ENCODE peak calls at places on chromosomes 3 and 15, in five cellular contexts. One of them, this sample, is unnamed.

GRCh38 chr3:102123590-102124190 is 274.4 kb downstream of the NFKBIZ start:
- DNase-seq in neuronal stem cell: no peak
- DNase-seq in IMR-90: peak
- DNase-seq in H1: no peak
- DNase-seq in mesendoderm: no peak
- DNase-seq in this sample: no peak

GRCh38 chr15:38545179-38545578 is 19.4 kb downstream of the RASGRP1 start:
- DNase-seq in neuronal stem cell: no peak
- DNase-seq in IMR-90: peak
- DNase-seq in H1: no peak
- DNase-seq in mesendoderm: no peak
- DNase-seq in this sample: no peak

GRCh38 chr3:194775266-194775665 is 89.6 kb downstream of the FAM43A start:
- DNase-seq in neuronal stem cell: no peak
- DNase-seq in IMR-90: no peak
- DNase-seq in H1: no peak
- DNase-seq in mesendoderm: no peak
- DNase-seq in this sample: no peak

GRCh38 chr3:176967525-176967924 is 229.8 kb downstream of the TBL1XR1 start:
- DNase-seq in neuronal stem cell: no peak
- DNase-seq in IMR-90: peak
- DNase-seq in H1: no peak
- DNase-seq in mesendoderm: no peak
- DNase-seq in this sample: no peak

GRCh38 chr15:79378394-79379158 is 53.6 kb upstream of the MINAR1 start:
- DNase-seq in neuronal stem cell: no peak
- DNase-seq in IMR-90: peak
- DNase-seq in H1: no peak
- DNase-seq in mesendoderm: no peak
- DNase-seq in this sample: no peak

GRCh38 chr3:77370413-77370812 is 330.5 kb downstream of the ROBO2 start:
- DNase-seq in neuronal stem cell: no peak
- DNase-seq in IMR-90: peak
- DNase-seq in H1: no peak
- DNase-seq in mesendoderm: no peak
- DNase-seq in this sample: no peak

GRCh38 chr3:45008117-45008516 is 18.0 kb upstream of the CLEC3B start:
- DNase-seq in neuronal stem cell: no peak
- DNase-seq in IMR-90: peak
- DNase-seq in H1: no peak
- DNase-seq in mesendoderm: no peak
- DNase-seq in this sample: no peak

GRCh38 chr3:192892981-192893827 is 24.5 kb downstream of the MB21D2 start:
- DNase-seq in neuronal stem cell: no peak
- DNase-seq in IMR-90: peak
- DNase-seq in H1: no peak
- DNase-seq in mesendoderm: peak
- DNase-seq in this sample: peak

GRCh38 chr15:76162784-76163428 is 103.1 kb downstream of the TMEM266 start:
- DNase-seq in neuronal stem cell: no peak
- DNase-seq in IMR-90: no peak
- DNase-seq in H1: no peak
- DNase-seq in mesendoderm: no peak
- DNase-seq in this sample: no peak

DNA sequence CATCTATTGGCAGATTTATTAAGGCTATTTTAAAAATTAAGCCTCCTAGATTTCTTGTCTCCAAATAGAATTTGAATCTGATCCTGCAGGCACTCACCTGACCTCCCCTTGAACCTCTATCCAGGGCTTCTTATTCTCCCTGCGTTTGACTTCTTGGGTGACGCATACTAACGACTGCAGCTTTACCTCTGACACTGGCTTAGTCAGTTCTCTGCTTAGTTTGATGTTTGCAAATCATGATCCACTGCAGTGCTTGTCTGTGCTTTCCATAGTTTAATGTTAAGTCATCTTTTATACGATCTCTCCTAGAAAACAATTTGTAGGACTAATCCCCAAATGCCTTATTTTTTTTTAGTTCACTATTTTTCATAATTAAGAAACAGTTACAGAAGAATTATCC is 233.1 kb downstream of the ROBO1 start:
- DNase-seq in neuronal stem cell: no peak
- DNase-seq in IMR-90: no peak
- DNase-seq in H1: no peak
- DNase-seq in mesendoderm: peak
- DNase-seq in this sample: no peak
- H2BK5ac ChIP-seq in neuronal stem cell: no peak
- H2BK5ac ChIP-seq in IMR-90: no peak
- H2BK5ac ChIP-seq in H1: no peak
- H2BK5ac ChIP-seq in mesendoderm: no peak
- H2BK5ac ChIP-seq in this sample: no peak

DNA sequence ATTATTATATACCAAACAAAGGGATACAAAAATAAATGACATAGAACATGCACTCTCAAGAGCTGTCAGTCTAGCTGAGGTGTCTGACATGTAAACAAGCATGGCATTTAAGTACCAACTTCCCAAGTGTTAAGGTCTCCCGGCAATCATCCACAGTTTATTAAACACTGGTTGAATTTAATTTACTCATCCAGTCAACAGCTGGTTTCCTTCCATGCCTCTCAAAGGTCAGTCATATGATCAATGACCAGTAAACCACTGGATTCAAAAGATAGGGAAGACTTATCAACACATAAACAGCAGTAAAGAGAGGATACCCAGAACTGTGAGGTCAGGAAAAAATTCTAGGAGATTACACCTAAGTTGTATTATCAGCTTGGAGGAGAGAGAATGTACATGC is 80.4 kb downstream of the ADAM10 start:
- DNase-seq in neuronal stem cell: no peak
- DNase-seq in IMR-90: peak
- DNase-seq in H1: no peak
- DNase-seq in mesendoderm: no peak
- DNase-seq in this sample: no peak
- H2BK5ac ChIP-seq in neuronal stem cell: no peak
- H2BK5ac ChIP-seq in IMR-90: no peak
- H2BK5ac ChIP-seq in H1: no peak
- H2BK5ac ChIP-seq in mesendoderm: no peak
- H2BK5ac ChIP-seq in this sample: no peak

GRCh38 chr3:69091389-69092029 is 6.8 kb downstream of the ARL6IP5 start:
- DNase-seq in neuronal stem cell: no peak
- DNase-seq in IMR-90: no peak
- DNase-seq in H1: no peak
- DNase-seq in mesendoderm: no peak
- DNase-seq in this sample: no peak
- H2BK5ac ChIP-seq in neuronal stem cell: no peak
- H2BK5ac ChIP-seq in IMR-90: no peak
- H2BK5ac ChIP-seq in H1: no peak
- H2BK5ac ChIP-seq in mesendoderm: no peak
- H2BK5ac ChIP-seq in this sample: no peak

DNA sequence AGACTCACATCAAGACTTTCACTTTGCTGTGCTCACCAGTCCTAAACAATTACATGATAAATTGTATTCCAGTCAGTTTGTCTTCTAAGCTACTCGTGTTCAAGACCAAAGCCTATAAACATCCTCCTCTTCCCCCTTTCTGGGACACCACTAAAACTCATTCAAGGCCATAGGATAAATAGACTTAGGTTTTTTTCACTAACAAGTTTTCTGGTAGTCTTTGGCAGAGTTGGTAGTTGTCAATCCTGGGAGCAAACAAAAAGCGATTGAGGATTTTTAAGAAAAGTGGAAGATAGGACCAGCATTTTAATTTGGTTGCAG is 114.9 kb downstream of the TGFBR2 start:
- DNase-seq in neuronal stem cell: no peak
- DNase-seq in IMR-90: no peak
- DNase-seq in H1: no peak
- DNase-seq in mesendoderm: no peak
- DNase-seq in this sample: no peak
- H2BK5ac ChIP-seq in neuronal stem cell: no peak
- H2BK5ac ChIP-seq in IMR-90: peak
- H2BK5ac ChIP-seq in H1: no peak
- H2BK5ac ChIP-seq in mesendoderm: no peak
- H2BK5ac ChIP-seq in this sample: no peak

DNA sequence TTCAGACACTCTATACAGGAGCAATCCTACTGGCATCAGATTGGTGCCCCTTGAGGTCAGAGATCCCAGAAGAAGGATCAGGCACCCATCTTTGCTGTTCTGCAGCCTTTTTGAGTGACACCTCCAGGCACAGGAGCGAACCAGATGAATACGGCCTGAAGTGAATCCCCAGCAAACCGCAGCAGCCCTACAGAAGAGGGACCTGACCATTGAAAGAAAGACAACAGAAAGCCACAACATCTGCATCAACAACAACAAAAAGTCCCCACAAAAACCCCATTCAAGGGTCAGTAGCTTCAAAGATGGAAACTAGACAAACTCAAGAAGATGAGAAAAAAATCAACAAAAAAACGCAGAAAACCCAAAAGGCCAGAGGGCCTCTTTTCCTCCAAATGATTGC is 130.4 kb downstream of the PPM1L start:
- DNase-seq in neuronal stem cell: no peak
- DNase-seq in IMR-90: no peak
- DNase-seq in H1: no peak
- DNase-seq in mesendoderm: no peak
- DNase-seq in this sample: no peak
- H2BK5ac ChIP-seq in neuronal stem cell: no peak
- H2BK5ac ChIP-seq in IMR-90: no peak
- H2BK5ac ChIP-seq in H1: peak
- H2BK5ac ChIP-seq in mesendoderm: no peak
- H2BK5ac ChIP-seq in this sample: no peak

GRCh38 chr3:179035232-179035631 is 36.4 kb downstream of the ZMAT3 start:
- DNase-seq in neuronal stem cell: no peak
- DNase-seq in IMR-90: no peak
- DNase-seq in H1: no peak
- DNase-seq in mesendoderm: no peak
- DNase-seq in this sample: no peak

GRCh38 chr3:179036226-179036625 is 35.4 kb downstream of the ZMAT3 start:
- DNase-seq in neuronal stem cell: no peak
- DNase-seq in IMR-90: no peak
- DNase-seq in H1: no peak
- DNase-seq in mesendoderm: peak
- DNase-seq in this sample: no peak

GRCh38 chr3:179038216-179038898 is 33.3 kb downstream of the ZMAT3 start:
- DNase-seq in neuronal stem cell: no peak
- DNase-seq in IMR-90: no peak
- DNase-seq in H1: no peak
- DNase-seq in mesendoderm: no peak
- DNase-seq in this sample: no peak

GRCh38 chr3:179036626-179037300 is 34.8 kb downstream of the ZMAT3 start:
- DNase-seq in neuronal stem cell: no peak
- DNase-seq in IMR-90: no peak
- DNase-seq in H1: no peak
- DNase-seq in mesendoderm: peak
- DNase-seq in this sample: no peak

DNA sequence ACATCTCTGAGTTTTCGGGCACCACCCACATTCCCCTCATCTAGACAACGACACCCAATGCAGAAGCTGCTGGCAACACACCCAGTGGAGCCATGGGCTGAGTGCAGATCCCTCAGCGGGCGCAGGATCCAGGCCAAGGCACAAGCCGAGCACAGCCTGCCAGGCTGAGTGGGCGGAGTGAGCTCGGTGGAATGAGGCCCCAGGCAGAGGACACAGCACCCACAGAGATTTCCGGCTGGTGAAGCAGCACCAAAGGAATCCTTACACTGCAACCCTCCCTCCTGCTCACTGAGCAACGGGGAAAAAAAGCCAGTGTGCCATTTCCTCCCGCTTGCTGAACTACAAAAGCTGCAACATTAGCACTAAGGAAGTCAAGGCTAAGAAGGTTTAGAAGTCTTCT is 34.2 kb downstream of the ZMAT3 start:
- DNase-seq in neuronal stem cell: no peak
- DNase-seq in IMR-90: peak
- DNase-seq in H1: no peak
- DNase-seq in mesendoderm: peak
- DNase-seq in this sample: peak
- H2BK5ac ChIP-seq in neuronal stem cell: no peak
- H2BK5ac ChIP-seq in IMR-90: peak
- H2BK5ac ChIP-seq in H1: no peak
- H2BK5ac ChIP-seq in mesendoderm: no peak
- H2BK5ac ChIP-seq in this sample: no peak

GRCh38 chr3:188052966-188053340 is 101.0 kb upstream of the LPP start:
- DNase-seq in neuronal stem cell: no peak
- DNase-seq in IMR-90: no peak
- DNase-seq in H1: no peak
- DNase-seq in mesendoderm: no peak
- DNase-seq in this sample: no peak

GRCh38 chr3:188049890-188050530 is 103.9 kb upstream of the LPP start:
- DNase-seq in neuronal stem cell: no peak
- DNase-seq in IMR-90: no peak
- DNase-seq in H1: no peak
- DNase-seq in mesendoderm: no peak
- DNase-seq in this sample: no peak

GRCh38 chr3:188053710-188054379 is 100.1 kb upstream of the LPP start:
- DNase-seq in neuronal stem cell: no peak
- DNase-seq in IMR-90: no peak
- DNase-seq in H1: no peak
- DNase-seq in mesendoderm: no peak
- DNase-seq in this sample: no peak

GRCh38 chr3:188051801-188052228 is 102.1 kb upstream of the LPP start:
- DNase-seq in neuronal stem cell: no peak
- DNase-seq in IMR-90: no peak
- DNase-seq in H1: no peak
- DNase-seq in mesendoderm: no peak
- DNase-seq in this sample: peak

DNA sequence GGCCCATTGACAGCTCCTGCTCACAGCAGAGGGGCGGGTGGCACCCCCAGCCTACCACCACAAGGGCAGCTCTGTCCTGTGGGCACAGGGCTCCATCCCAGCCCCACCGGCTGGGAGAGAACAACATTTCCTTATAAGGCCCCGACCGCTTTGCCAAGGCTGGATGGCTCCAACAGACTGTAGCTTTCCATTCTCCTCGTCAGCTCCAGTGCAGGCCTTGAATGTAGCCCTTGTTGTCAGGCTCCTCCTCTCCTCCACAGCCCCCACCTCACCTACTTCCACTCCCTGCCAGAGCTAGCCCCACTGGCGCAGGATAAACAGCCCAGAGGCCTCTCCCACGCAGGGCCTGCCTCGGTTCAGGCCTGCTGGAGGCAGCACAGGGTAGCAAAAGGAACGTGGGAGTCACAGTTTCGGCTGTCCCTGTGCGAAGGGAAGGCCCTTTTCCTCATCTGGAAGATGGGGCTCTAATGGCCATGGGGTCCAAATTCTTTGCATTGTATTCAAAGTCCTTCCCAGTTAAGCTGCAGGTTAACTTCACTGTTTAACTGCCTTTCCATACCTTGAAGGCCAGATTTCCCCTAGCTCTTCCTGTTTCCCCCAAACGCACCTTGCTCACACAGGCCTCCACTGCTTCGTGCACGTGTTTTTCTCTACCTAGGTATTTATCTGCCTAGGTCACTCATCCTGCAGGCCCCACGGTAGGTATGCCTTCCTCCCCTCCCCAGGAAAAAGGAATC is 101.6 kb upstream of the LPP start:
- DNase-seq in neuronal stem cell: peak
- DNase-seq in IMR-90: peak
- DNase-seq in H1: peak
- DNase-seq in mesendoderm: peak
- DNase-seq in this sample: peak
- H2BK5ac ChIP-seq in neuronal stem cell: peak
- H2BK5ac ChIP-seq in IMR-90: no peak
- H2BK5ac ChIP-seq in H1: peak
- H2BK5ac ChIP-seq in mesendoderm: peak
- H2BK5ac ChIP-seq in this sample: no peak

This sample was measured in H9.